ENCODE peak calls at places on chromosomes 4 and X, in four cellular contexts. N is stomach, O is AG10803, D is right atrium auricular region. A is an unnamed sample.

GRCh38 chr4:78784255-78784654 is 8.1 kb downstream of the BMP2K start:
- DNase-seq in N (no peak), O (peak), D (no peak), A (no peak)

GRCh38 chrX:115400960-115401359 is 111.4 kb downstream of the LUZP4 start:
- DNase-seq in N (no peak), O (no peak), D (no peak), A (no peak)

GRCh38 chr4:142886566-142886965 is 40.5 kb upstream of the INPP4B start:
- DNase-seq in N (no peak), O (no peak), D (no peak), A (no peak)

GRCh38 chr4:4619821-4620220 is 78.0 kb upstream of the STX18 start:
- DNase-seq in N (no peak), O (no peak), D (no peak), A (no peak)

GRCh38 chr4:123585111-123585510 is 188.5 kb downstream of the SPRY1 start:
- DNase-seq in N (no peak), O (no peak), D (no peak), A (no peak)

GRCh38 chr4:139083533-139084424 is 68.2 kb downstream of the NOCT start:
- DNase-seq in N (peak), O (peak), D (peak), A (peak)

GRCh38 chr4:142158980-142159379 is 522.6 kb downstream of the IL15 start:
- DNase-seq in N (no peak), O (no peak), D (no peak), A (no peak)

GRCh38 chrX:47143894-47144625 is 442 bp downstream of the NDUFB11 start:
- DNase-seq in N (no peak), O (peak), D (no peak), A (no peak)

GRCh38 chrX:147803948-147804347 is 107.8 kb upstream of the FMR1 start:
- DNase-seq in N (no peak), O (peak), D (no peak), A (no peak)

GRCh38 chrX:46588263-46588662 is 14.7 kb downstream of the CHST7 start:
- DNase-seq in N (no peak), O (peak), D (peak), A (no peak)

GRCh38 chrX:112834016-112834855 is 6.4 kb downstream of the AMOT start:
- DNase-seq in N (no peak), O (peak), D (no peak), A (no peak)

GRCh38 chr4:4430492-4431195 is 43.7 kb downstream of the NSG1 start:
- DNase-seq in N (no peak), O (peak), D (no peak), A (peak)

GRCh38 chr4:106707776-106708603 is 328.1 kb downstream of the DKK2 start:
- DNase-seq in N (no peak), O (peak), D (no peak), A (no peak)

GRCh38 chr4:71209161-71209560 is 129.7 kb upstream of the SLC4A4 start:
- DNase-seq in N (no peak), O (peak), D (no peak), A (no peak)

GRCh38 chr4:83546796-83547195 is 10.9 kb downstream of the GPAT3 start:
- DNase-seq in N (no peak), O (peak), D (no peak), A (no peak)

GRCh38 chrX:119134466-119134865 is 6.9 kb upstream of the KIAA1210 start:
- DNase-seq in N (no peak), O (no peak), D (no peak), A (no peak)

GRCh38 chr4:118338981-118339765 is 13.6 kb downstream of the PRSS12 start:
- DNase-seq in N (no peak), O (peak), D (no peak), A (no peak)

GRCh38 chrX:55907968-55908607 is 190.5 kb downstream of the RRAGB start:
- DNase-seq in N (peak), O (peak), D (peak), A (peak)

GRCh38 chrX:49040376-49040955 is 2.7 kb downstream of the TFE3 start:
- DNase-seq in N (no peak), O (peak), D (no peak), A (no peak)

GRCh38 chr4:156974264-156974663 is 2.7 kb upstream of the PDGFC start:
- DNase-seq in N (no peak), O (peak), D (no peak), A (no peak)

GRCh38 chrX:19616959-19617358 is 101.7 kb upstream of the MAP3K15 start:
- DNase-seq in N (no peak), O (peak), D (no peak), A (no peak)

GRCh38 chrX:107628662-107629532 is 587 bp downstream of the PRPS1 start:
- DNase-seq in N (no peak), O (no peak), D (no peak), A (no peak)

GRCh38 chr4:92305878-92306520 is 2.2 kb downstream of the GRID2 start:
- DNase-seq in N (no peak), O (no peak), D (no peak), A (peak)

GRCh38 chr4:87270144-87270543 is 49.7 kb upstream of the KLHL8 start:
- DNase-seq in N (no peak), O (peak), D (no peak), A (no peak)

GRCh38 chr4:15495621-15496020 is 25.9 kb downstream of the CC2D2A start:
- DNase-seq in N (no peak), O (no peak), D (no peak), A (no peak)

GRCh38 chr4:142960867-142961644 is 115.0 kb upstream of the INPP4B start:
- DNase-seq in N (no peak), O (no peak), D (no peak), A (no peak)

GRCh38 chrX:22063284-22063683 is 31.2 kb downstream of the PHEX start:
- DNase-seq in N (no peak), O (no peak), D (no peak), A (no peak)

GRCh38 chr4:154332681-154333421 is 158.7 kb downstream of the DCHS2 start:
- DNase-seq in N (no peak), O (no peak), D (no peak), A (no peak)

GRCh38 chr4:72817012-72817411 is 248.0 kb upstream of the ADAMTS3 start:
- DNase-seq in N (no peak), O (peak), D (no peak), A (no peak)

GRCh38 chr4:155692361-155692760 is 25.7 kb downstream of the GUCY1A1 start:
- DNase-seq in N (no peak), O (no peak), D (no peak), A (no peak)

GRCh38 chr4:3371581-3372001 is 70.2 kb upstream of the HGFAC start:
- DNase-seq in N (no peak), O (no peak), D (peak), A (no peak)

GRCh38 chr4:56863441-56864129 is 42.1 kb upstream of the SPINK2 start:
- DNase-seq in N (no peak), O (no peak), D (no peak), A (no peak)

GRCh38 chr4:154740462-154740861 is 3.3 kb upstream of the LRAT start:
- DNase-seq in N (no peak), O (no peak), D (no peak), A (no peak)

GRCh38 chr4:99815597-99816011 is 1.0 kb upstream of the DAPP1 start:
- DNase-seq in N (peak), O (no peak), D (no peak), A (no peak)

GRCh38 chrX:72478853-72479252 is 93.8 kb downstream of the HDAC8 start:
- DNase-seq in N (no peak), O (no peak), D (no peak), A (no peak)

GRCh38 chr4:35447474-35447873 is 796.8 kb downstream of the ARAP2 start:
- DNase-seq in N (no peak), O (no peak), D (no peak), A (no peak)

GRCh38 chr4:78482281-78482680 is 69.3 kb upstream of the ANXA3 start:
- DNase-seq in N (no peak), O (peak), D (no peak), A (no peak)

DNA sequence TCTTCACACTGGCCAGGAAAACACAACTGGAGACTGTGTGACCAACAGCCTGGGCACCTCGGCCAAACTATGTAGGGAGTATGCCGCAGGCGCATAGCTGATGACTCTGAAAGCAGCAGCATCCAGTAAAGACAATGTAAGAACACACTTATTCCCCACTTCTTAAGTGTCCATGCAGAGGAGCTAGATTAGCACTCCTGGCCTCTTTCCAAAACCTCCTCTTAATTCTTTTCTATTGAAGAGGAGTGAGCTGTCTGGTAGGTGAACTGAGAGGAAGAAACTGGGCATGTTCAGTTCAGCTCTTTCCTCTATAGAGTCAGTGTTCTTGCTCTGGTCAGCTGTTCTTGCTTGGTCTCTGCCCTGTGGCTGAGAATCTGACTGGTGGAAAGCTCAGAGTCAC is 21.1 kb downstream of the NMU start:
- DNase-seq in N (no peak), O (no peak), D (no peak), A (no peak)
- TF ChIP-seq CTCF in N (no peak), O (no peak), D (no peak), A (no peak)

DNA sequence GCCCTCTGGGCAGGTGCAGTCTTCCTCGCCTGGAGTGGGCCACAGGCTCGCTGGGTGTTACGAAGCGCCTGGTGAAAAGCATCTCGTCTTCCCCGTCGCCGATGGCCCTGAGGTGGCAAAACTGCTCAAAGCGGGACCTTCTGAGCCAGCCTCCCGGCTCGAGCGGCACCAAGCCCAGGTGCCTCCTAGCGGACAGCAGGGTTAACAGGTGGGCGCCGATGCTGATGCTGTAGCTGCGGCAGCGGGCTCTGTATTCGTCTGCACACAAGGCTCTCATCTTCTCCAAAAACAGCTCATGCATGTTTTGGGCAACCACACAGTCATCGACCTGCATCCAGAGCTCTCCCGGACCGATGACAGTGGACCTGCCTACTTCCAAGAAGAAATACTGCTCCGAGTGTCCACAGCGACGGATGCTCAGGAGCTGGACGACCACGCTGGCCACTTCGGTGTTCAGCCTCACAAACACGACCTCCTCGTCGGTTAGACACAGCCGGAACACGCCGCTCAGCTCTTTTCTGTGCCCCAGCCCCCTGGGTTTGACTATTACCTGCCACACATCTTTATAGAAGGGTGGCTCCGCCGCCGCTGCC is 1.2 kb downstream of the IRS4 start:
- DNase-seq in N (no peak), O (no peak), D (no peak), A (peak)
- TF ChIP-seq CTCF in N (no peak), O (no peak), D (no peak), A (peak)

GRCh38 chr4:125522992-125523391 is 208.2 kb downstream of the FAT4 start:
- DNase-seq in N (no peak), O (no peak), D (no peak), A (no peak)

GRCh38 chr4:125522588-125522987 is 207.8 kb downstream of the FAT4 start:
- DNase-seq in N (no peak), O (no peak), D (no peak), A (no peak)

GRCh38 chr4:125529071-125529470 is 214.3 kb downstream of the FAT4 start:
- DNase-seq in N (no peak), O (peak), D (no peak), A (no peak)

GRCh38 chr4:125520258-125520990 is 205.7 kb downstream of the FAT4 start:
- DNase-seq in N (no peak), O (peak), D (no peak), A (no peak)

DNA sequence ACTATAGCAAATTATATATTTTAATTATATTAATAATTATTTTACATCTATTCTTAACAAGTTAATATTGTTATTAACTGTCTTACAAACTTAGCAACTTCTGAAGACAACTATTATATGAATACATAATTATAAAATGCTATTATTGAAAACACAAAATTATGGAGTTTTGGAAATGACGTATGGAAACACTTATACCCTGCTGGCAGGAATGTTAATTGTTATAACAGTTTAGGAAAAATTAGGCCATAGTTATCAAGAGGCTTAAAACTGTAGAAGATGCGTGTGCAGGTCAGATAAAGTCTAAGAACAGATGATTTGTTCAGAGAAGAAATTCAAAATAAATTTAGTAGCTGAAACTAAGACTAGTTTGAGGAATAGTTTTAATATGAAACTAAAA is 211.7 kb downstream of the FAT4 start:
- DNase-seq in N (no peak), O (no peak), D (no peak), A (no peak)
- TF ChIP-seq CTCF in N (no peak), O (peak), D (no peak), A (peak)

DNA sequence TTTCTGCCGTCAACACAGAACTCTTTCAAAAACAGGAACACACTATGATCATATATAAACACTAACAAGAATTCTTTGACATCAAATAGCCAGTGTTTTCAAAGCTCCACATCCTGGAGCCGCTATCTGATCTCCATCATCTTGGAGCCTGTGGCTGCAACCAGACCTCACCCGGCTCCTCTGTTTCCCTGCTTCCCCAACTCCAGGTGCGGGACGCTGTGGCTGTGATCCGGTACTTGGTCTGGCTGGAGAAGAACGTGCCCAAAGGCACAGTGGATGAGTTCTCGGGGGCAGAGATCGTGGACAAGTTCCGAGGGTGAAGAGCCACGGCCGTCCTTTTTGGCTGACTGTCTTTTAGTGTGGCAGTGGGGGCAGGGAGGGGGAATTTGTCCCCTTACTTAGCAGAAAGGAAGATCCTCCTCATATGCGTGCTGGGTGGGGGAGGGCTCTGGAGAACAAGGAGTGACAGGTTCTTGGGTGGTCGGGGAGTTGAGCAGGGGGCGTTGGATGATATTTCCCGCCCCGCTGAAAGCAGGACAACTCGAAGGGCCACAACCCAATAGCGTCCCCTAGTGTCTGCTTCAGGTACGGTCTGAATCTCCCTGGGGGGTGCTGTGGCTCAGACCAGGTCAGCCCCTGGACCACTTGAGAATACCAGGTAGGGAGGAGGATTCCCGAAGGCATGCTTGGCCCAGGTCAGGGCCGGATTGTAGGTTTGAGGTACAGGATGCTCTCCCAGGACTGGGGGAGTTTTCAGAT is 15.7 kb downstream of the XPNPEP2 start:
- DNase-seq in N (no peak), O (no peak), D (no peak), A (no peak)
- TF ChIP-seq CTCF in N (no peak), O (peak), D (no peak), A (peak)

GRCh38 chr4:140858897-140859296 is 102.7 kb upstream of the TBC1D9 start:
- DNase-seq in N (no peak), O (no peak), D (no peak), A (no peak)
- TF ChIP-seq CTCF in N (no peak), O (no peak), D (no peak), A (no peak)

GRCh38 chrX:96112689-96113088 is 572.0 kb upstream of the DIAPH2 start:
- DNase-seq in N (no peak), O (no peak), D (no peak), A (no peak)
- TF ChIP-seq CTCF in N (no peak), O (no peak), D (no peak), A (no peak)

GRCh38 chr4:120841580-120841979 is 80.9 kb downstream of the PRDM5 start:
- DNase-seq in N (no peak), O (peak), D (no peak), A (no peak)

GRCh38 chr4:120847019-120847582 is 75.4 kb downstream of the PRDM5 start:
- DNase-seq in N (no peak), O (no peak), D (no peak), A (no peak)

GRCh38 chr4:120844528-120844921 is 78.0 kb downstream of the PRDM5 start:
- DNase-seq in N (no peak), O (no peak), D (no peak), A (no peak)

GRCh38 chr4:120842046-120842445 is 80.5 kb downstream of the PRDM5 start:
- DNase-seq in N (no peak), O (peak), D (no peak), A (no peak)

GRCh38 chr4:120843840-120844527 is 78.5 kb downstream of the PRDM5 start:
- DNase-seq in N (no peak), O (no peak), D (no peak), A (no peak)
- TF ChIP-seq CTCF in N (no peak), O (peak), D (no peak), A (peak)

DNA sequence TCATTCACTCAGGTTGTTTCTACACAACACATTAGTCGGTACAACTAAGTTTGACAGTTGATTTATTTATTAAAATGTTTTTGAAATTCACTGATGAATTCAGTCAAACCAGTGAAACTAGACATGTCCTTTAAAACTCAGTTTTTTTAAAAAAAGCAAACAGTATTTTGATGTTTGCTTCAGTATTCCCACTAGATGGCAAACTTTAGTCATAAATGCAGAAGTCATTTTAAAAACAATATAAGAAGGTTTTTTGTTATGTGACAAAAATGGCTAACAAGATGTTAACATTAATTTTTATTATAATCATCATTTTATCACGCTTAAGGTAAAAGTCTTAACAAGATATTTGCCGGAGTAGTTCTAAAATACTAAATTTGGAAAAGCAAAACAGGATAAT is 1337.8 kb upstream of the DIAPH2 start:
- DNase-seq in N (no peak), O (no peak), D (no peak), A (no peak)
- TF ChIP-seq CTCF in N (no peak), O (no peak), D (no peak), A (peak)

A was measured in osteocyte.